ENCODE peak calls at places on chromosomes 16 and 17, in nine cellular contexts. O is SJCRH30, T is NCI-H1092, K is left ventricle myocardium inferior, G is posterior cingulate gyrus, J is heart right ventricle, F is iPS DF 6.9, S is mesendoderm, W is thoracic aorta. U is an unnamed sample.
A peak's percentile ranks its signal among the peaks of the same experiment; 100 is the strongest.

GRCh38 chr17:47846741-47847340 is 4.1 kb downstream of the SP6 start:
- DNase-seq in G (no peak), O (no peak), J (no peak), T (no peak), F (no peak), W (no peak), K (no peak), S (no peak), U (no peak)

GRCh38 chr17:56424543-56425044 is 168.9 kb upstream of the NOG start:
- DNase-seq in G (no peak), J (no peak), O (no peak), F (no peak), T (no peak), W (no peak), K (no peak), S (no peak), U (no peak)

GRCh38 chr16:19884021-19884485 is 595 bp downstream of the GPRC5B start:
- DNase-seq in K (peak; percentile 23), W (no peak), J (peak; percentile 34), G (no peak), O (no peak), S (peak; percentile 47), T (no peak), F (no peak), U (no peak)

GRCh38 chr17:64092952-64093451 is 36.9 kb downstream of the ERN1 start:
- DNase-seq in F (no peak), J (no peak), T (no peak), K (no peak), G (no peak), W (no peak), S (no peak), O (no peak), U (no peak)

GRCh38 chr16:49643429-49644142 is 212.3 kb downstream of the ZNF423 start:
- DNase-seq in O (no peak), K (no peak), S (no peak), F (no peak), G (no peak), W (no peak), T (no peak), J (no peak), U (no peak)

GRCh38 chr16:59543641-59544040 is 809.5 kb upstream of the GOT2 start:
- DNase-seq in W (no peak), K (no peak), G (no peak), F (no peak), T (no peak), S (no peak), O (peak; percentile 60), J (no peak), U (no peak)

GRCh38 chr17:68455756-68456528 is 1.4 kb downstream of the WIPI1 start:
- DNase-seq in W (no peak), S (peak; percentile 27), K (no peak), O (peak; percentile 64), J (peak; percentile 37), G (no peak), F (no peak), T (no peak), U (no peak)

GRCh38 chr16:13254998-13255614 is 353.7 kb downstream of the SHISA9 start:
- DNase-seq in S (no peak), K (no peak), G (no peak), J (no peak), T (no peak), W (no peak), F (no peak), O (no peak), U (no peak)

GRCh38 chr17:43381204-43381603 is 17.6 kb upstream of the ARL4D start:
- DNase-seq in W (no peak), J (no peak), S (no peak), O (no peak), T (no peak), K (no peak), G (no peak), F (no peak), U (no peak)

U was measured in frontal cortex.